ENCODE peak calls at places on chromosome 7, in nine cellular contexts. L is breast epithelium, R is HepG2, Y is SK-N-SH, P is endothelial cell of umbilical vein, T is prostate gland, N is stomach, J is suprapubic skin, B is sigmoid colon. D is an unnamed sample.
A peak's percentile ranks its signal among the peaks of the same experiment; 100 is the strongest.

GRCh38 chr7:5500056-5500776 is 76.6 kb upstream of the TNRC18 start:
- DNase-seq in L (no peak), R (no peak), Y (peak; percentile 27), P (no peak), T (no peak), N (no peak), J (no peak), B (no peak), D (no peak)

GRCh38 chr7:115707684-115708341 is 322.8 kb downstream of the TFEC start:
- DNase-seq in L (no peak), R (no peak), Y (no peak), P (no peak), T (no peak), N (no peak), J (no peak), B (no peak), D (no peak)

GRCh38 chr7:83520706-83521105 is 128.2 kb downstream of the SEMA3E start:
- DNase-seq in L (no peak), R (no peak), Y (no peak), P (no peak), T (no peak), N (no peak), J (no peak), B (no peak), D (no peak)

GRCh38 chr7:41691286-41691966 is 11.5 kb downstream of the INHBA start:
- DNase-seq in L (no peak), R (no peak), Y (no peak), P (no peak), T (no peak), N (no peak), J (no peak), B (no peak), D (no peak)

GRCh38 chr7:69605070-69605469 is 6.8 kb downstream of the AUTS2 start:
- DNase-seq in L (no peak), R (no peak), Y (no peak), P (no peak), T (no peak), N (no peak), J (no peak), B (no peak), D (no peak)

GRCh38 chr7:54860003-54860775 is 101.2 kb upstream of the SEC61G start:
- DNase-seq in L (no peak), R (no peak), Y (no peak), P (no peak), T (no peak), N (no peak), J (no peak), B (no peak), D (no peak)

GRCh38 chr7:134806197-134806596 is 26.8 kb downstream of the CALD1 start:
- DNase-seq in L (no peak), R (no peak), Y (no peak), P (no peak), T (no peak), N (no peak), J (no peak), B (no peak), D (no peak)

GRCh38 chr7:151060416-151061234 is 1.2 kb downstream of the SLC4A2 start:
- DNase-seq in L (no peak), R (peak; percentile 42), Y (peak; percentile 80), P (peak; percentile 32), T (no peak), N (peak; percentile 64), J (no peak), B (peak; percentile 82), D (no peak)

DNA sequence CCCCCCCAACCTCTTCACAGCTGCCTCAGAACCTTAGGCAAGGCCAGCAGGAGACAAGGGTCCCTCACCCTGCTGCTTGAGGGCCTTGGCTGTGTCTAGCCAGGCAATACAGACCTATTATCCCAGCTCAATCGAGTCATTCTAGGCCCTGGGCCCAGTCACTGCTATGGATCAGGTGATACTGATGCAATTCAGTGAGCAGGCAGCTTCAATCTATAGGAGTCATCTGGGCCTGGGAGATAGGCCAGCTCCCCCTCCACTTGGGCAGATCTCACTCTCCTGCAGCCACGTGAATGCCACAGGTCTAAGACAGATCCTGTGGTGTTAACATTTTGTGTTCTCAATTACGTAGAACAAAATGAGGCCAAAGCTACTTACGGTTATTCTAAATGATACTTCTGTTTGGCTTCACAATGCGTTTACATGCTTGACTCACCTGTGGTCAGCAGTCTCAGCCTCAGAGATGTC is 68.0 kb upstream of the LRRC4 start:
- DNase-seq in L (no peak), R (no peak), Y (no peak), P (no peak), T (no peak), N (no peak), J (no peak), B (no peak), D (no peak)
- TF ChIP-seq POLR2AphosphoS5 in L (no peak), R (no peak), Y (no peak), P (no peak), T (no peak), N (no peak), J (no peak), B (no peak), D (no peak)

DNA sequence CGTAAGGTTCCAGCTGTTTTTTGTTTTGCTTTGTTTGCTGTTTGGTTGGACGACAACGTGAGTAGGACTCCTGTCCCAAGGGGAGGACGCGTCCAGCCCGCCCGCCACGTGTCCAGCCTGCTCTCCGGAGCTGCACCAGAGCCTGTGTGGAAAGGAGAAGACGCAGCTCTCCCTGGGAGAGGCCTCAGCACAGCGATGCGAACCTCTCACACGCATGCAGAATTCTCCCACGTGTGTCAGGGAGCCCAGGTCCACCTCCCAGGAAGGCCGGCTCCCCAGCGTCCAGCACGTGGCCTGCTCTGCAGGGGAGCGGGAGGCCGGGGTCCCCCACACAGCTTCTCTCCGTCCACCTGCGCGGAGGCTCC is 36.4 kb upstream of the DNAJB6 start:
- DNase-seq in L (no peak), R (no peak), Y (peak; percentile 41), P (no peak), T (no peak), N (no peak), J (no peak), B (no peak), D (no peak)
- H3K4me1 ChIP-seq in L (no peaks in the 10 kb centered on the region), R (peaks cover 59% of the 10 kb centered on the region), Y (no peaks in the 10 kb centered on the region), P (peaks cover 4% of the 10 kb centered on the region), T (no peaks in the 10 kb centered on the region), N (peaks cover 3% of the 10 kb centered on the region), J (peaks cover 22% of the 10 kb centered on the region), B (no peaks in the 10 kb centered on the region), D (no peaks in the 10 kb centered on the region)

GRCh38 chr7:57308631-57309408 is 141.2 kb upstream of the ZNF716 start:
- DNase-seq in L (no peak), R (no peak), Y (peak; percentile 34), P (no peak), T (no peak), N (no peak), J (no peak), B (no peak), D (no peak)

GRCh38 chr7:57300747-57301146 is 149.2 kb upstream of the ZNF716 start:
- DNase-seq in L (no peak), R (no peak), Y (no peak), P (no peak), T (no peak), N (no peak), J (no peak), B (no peak), D (no peak)

DNA sequence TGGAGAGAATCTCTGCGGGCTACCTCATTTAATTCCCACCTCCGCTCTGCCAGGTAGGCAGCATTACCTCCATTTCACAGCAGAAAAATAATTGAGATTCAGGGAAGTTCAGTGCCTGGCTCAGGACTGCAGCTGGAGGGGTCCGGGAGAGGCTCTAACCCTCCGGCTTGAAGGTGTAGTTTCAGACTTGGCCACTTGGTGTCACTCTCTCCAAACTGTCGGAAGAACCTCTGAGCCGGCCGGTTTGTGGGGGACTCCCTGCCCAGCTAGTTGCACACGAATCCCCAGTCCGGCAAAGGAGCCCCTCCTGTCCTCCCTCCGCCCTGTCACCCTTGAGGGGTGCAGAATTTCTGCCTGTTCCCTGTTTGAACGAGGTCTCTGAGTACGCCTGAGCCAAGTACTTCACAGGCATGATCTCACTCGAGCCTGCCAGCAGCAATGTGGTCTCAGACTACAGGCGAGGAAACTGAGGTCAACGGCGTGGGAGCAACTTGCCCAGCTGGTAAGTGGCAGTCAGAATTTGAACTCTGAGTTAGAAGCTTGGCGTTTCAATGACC is 144.7 kb upstream of the ZNF716 start:
- DNase-seq in L (no peak), R (no peak), Y (peak; percentile 22), P (no peak), T (no peak), N (no peak), J (no peak), B (no peak), D (no peak)
- H3K9me3 ChIP-seq in L (peaks cover 35% of the 10 kb centered on the region), R (peaks cover 81% of the 10 kb centered on the region), Y (no peaks in the 10 kb centered on the region), P (peaks cover 3% of the 10 kb centered on the region), T (no peaks in the 10 kb centered on the region), N (peaks cover 85% of the 10 kb centered on the region), J (peaks cover 17% of the 10 kb centered on the region), B (no peaks in the 10 kb centered on the region), D (no peaks in the 10 kb centered on the region)

GRCh38 chr7:24239260-24239659 is 44.7 kb upstream of the NPY start:
- DNase-seq in L (no peak), R (no peak), Y (no peak), P (no peak), T (no peak), N (no peak), J (no peak), B (no peak), D (no peak)
- TF ChIP-seq POLR2AphosphoS5 in L (no peak), R (no peak), Y (no peak), P (no peak), T (no peak), N (no peak), J (no peak), B (no peak), D (no peak)

GRCh38 chr7:77540402-77540822 is 3.3 kb downstream of the PTPN12 start:
- DNase-seq in L (no peak), R (peak; percentile 61), Y (no peak), P (peak; percentile 29), T (no peak), N (no peak), J (no peak), B (no peak), D (no peak)
- H3K4me1 ChIP-seq in L (peaks cover 6% of the 10 kb centered on the region), R (peaks cover 63% of the 10 kb centered on the region), Y (peaks cover 19% of the 10 kb centered on the region), P (peaks cover 35% of the 10 kb centered on the region), T (no peaks in the 10 kb centered on the region), N (peaks cover 74% of the 10 kb centered on the region), J (peaks cover 49% of the 10 kb centered on the region), B (peaks cover 51% of the 10 kb centered on the region), D (peaks cover 67% of the 10 kb centered on the region)